ENCODE peak calls at places on chromosome X, in four cellular contexts. One of them, this sample, is unnamed. For H3K4me1, the result is how much of the 10 kb centered on the place peaks cover.

GRCh38 chrX:150348365-150348764 is 14.8 kb upstream of the MAMLD1 start:
- DNase-seq in right atrium auricular region: no peak
- DNase-seq in heart right ventricle: no peak
- DNase-seq in OCI-LY7: no peak
- DNase-seq in this sample: no peak

GRCh38 chrX:49862093-49862492 is 17.2 kb upstream of the USP27X start:
- DNase-seq in right atrium auricular region: no peak
- DNase-seq in heart right ventricle: no peak
- DNase-seq in OCI-LY7: no peak
- DNase-seq in this sample: no peak

GRCh38 chrX:53077207-53078197 is 4.7 kb upstream of the TSPYL2 start:
- DNase-seq in right atrium auricular region: no peak
- DNase-seq in heart right ventricle: no peak
- DNase-seq in OCI-LY7: no peak
- DNase-seq in this sample: no peak

GRCh38 chrX:130139474-130140201 is 26.0 kb downstream of the AIFM1 start:
- DNase-seq in right atrium auricular region: no peak
- DNase-seq in heart right ventricle: no peak
- DNase-seq in OCI-LY7: no peak
- DNase-seq in this sample: no peak

GRCh38 chrX:34813618-34814017 is 129.0 kb upstream of the FAM47B start:
- DNase-seq in right atrium auricular region: no peak
- DNase-seq in heart right ventricle: no peak
- DNase-seq in OCI-LY7: no peak
- DNase-seq in this sample: no peak

GRCh38 chrX:37776987-37777325 is 2.9 kb upstream of the CYBB start:
- DNase-seq in right atrium auricular region: no peak
- DNase-seq in heart right ventricle: no peak
- DNase-seq in OCI-LY7: no peak
- DNase-seq in this sample: no peak

GRCh38 chrX:30150196-30150895 is 65.0 kb upstream of the MAGEB2 start:
- DNase-seq in right atrium auricular region: no peak
- DNase-seq in heart right ventricle: no peak
- DNase-seq in OCI-LY7: no peak
- DNase-seq in this sample: no peak

GRCh38 chrX:72568406-72569092 is 4.1 kb downstream of the HDAC8 start:
- DNase-seq in right atrium auricular region: no peak
- DNase-seq in heart right ventricle: no peak
- DNase-seq in OCI-LY7: no peak
- DNase-seq in this sample: no peak

DNA sequence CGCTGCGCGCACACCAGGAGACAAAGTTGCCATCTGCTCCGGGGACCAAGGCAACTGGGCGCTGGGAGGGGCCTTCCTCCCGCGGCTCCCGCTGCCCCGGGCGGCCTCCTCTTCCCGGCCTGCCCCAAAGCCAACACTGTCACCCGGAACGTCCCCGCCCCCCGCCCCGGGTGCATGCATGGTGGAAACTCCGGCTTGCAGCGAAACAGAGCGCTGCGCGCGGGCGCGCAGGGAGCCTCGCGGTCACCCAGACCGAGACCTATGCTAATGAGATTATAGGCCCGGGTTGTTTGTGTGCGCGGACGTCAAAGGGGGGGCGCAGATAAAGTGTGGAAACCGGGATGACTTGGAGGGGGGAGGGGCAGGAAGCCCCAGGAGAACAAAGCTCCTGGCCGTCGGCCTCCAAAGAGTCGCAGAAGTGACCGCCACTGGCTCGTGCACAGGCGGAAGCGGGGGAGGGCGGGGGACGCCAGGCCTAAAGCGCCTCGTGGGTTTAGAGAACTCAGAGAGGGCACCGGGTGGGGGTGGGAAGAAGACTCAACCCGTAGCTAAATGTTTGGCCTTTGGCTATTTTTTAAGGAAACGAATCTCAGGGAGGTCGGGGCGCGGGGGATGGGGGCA is 88.8 kb downstream of the BCOR start:
- DNase-seq in right atrium auricular region: no peak
- DNase-seq in heart right ventricle: peak
- DNase-seq in OCI-LY7: no peak
- DNase-seq in this sample: no peak
- H3K4me1 ChIP-seq in right atrium auricular region: under half
- H3K4me1 ChIP-seq in heart right ventricle: under half
- H3K4me1 ChIP-seq in OCI-LY7: under half
- H3K4me1 ChIP-seq in this sample: under half

DNA sequence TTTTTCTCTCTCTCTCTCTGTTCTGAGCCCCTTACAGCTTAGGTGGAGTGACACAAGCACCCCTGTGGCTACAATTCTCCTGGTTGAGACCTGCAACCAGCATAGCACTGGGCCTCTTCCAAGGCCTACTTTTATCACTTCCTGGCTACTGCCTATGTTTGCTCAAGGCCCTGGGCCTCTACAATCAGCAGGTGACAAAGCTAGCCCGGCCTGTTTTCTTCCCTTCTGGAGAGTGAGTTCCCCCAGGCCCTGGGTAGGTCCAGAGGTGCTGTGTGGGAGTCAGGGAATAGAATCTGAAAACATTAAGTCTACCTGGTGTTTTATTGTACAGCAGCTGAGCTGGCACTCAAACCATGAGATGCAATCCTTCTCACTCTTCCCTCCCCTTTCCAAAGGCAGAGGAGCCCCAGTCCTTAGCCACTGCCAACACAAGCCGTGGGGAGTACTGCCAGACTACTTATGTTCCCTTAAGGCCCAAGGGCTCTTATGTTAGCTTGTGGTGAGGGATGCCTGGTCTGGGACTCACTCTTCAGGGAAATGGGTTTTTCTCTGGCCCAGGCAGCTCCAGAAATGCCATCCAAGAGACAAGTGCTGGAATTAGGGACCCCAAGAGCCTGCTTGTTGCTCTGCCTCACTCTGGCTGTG is 23.8 kb upstream of the MAGEC3 start:
- DNase-seq in right atrium auricular region: no peak
- DNase-seq in heart right ventricle: no peak
- DNase-seq in OCI-LY7: no peak
- DNase-seq in this sample: no peak
- H3K4me3 ChIP-seq in right atrium auricular region: no peak
- H3K4me3 ChIP-seq in heart right ventricle: no peak
- H3K4me3 ChIP-seq in OCI-LY7: no peak
- H3K4me3 ChIP-seq in this sample: no peak

GRCh38 chrX:45799576-45799975 is 598.9 kb upstream of the DIPK2B start:
- DNase-seq in right atrium auricular region: no peak
- DNase-seq in heart right ventricle: no peak
- DNase-seq in OCI-LY7: no peak
- DNase-seq in this sample: no peak

GRCh38 chrX:45794995-45795337 is 594.3 kb upstream of the DIPK2B start:
- DNase-seq in right atrium auricular region: no peak
- DNase-seq in heart right ventricle: no peak
- DNase-seq in OCI-LY7: no peak
- DNase-seq in this sample: no peak

GRCh38 chrX:45788941-45789348 is 588.3 kb upstream of the DIPK2B start:
- DNase-seq in right atrium auricular region: peak
- DNase-seq in heart right ventricle: peak
- DNase-seq in OCI-LY7: no peak
- DNase-seq in this sample: no peak

GRCh38 chrX:45795546-45795945 is 594.9 kb upstream of the DIPK2B start:
- DNase-seq in right atrium auricular region: no peak
- DNase-seq in heart right ventricle: no peak
- DNase-seq in OCI-LY7: no peak
- DNase-seq in this sample: no peak

GRCh38 chrX:45794323-45794994 is 593.8 kb upstream of the DIPK2B start:
- DNase-seq in right atrium auricular region: no peak
- DNase-seq in heart right ventricle: no peak
- DNase-seq in OCI-LY7: no peak
- DNase-seq in this sample: no peak
- H3K4me1 ChIP-seq in right atrium auricular region: under half
- H3K4me1 ChIP-seq in heart right ventricle: under half
- H3K4me1 ChIP-seq in OCI-LY7: under half
- H3K4me1 ChIP-seq in this sample: under half

DNA sequence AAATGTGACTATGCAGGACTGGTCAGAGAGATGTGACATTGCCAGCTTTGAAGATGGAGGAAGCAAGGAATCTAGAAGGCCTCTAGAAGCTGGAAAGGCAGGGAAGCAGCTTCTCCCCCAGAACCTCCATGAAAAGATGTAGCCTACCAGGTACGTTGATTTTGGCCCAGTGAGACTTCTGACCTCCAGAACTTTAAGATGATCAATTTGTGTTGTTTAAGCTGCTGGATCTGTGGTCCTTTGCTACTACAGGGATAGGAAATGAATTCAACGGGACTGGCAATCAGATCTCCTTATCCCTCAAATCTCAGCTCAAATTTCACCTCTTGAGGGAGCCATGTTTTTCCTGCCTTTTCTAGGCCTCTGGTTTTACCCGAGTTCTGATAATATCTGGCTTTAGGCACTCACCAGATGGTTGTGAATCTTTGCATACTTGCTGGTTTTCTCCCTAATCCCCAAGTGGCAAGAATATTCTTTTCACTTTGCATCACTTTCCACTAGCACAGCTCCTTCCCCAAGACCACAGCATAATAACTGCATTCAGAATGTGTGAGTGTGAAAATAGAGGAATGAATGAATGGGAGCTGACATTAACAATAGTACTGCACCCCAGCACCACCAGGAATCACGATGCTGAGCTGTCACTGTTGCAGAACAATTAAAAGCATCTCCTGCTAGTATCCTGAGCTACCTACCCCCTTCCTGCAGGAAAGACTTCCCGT is 25.5 kb upstream of the TMSB4X start:
- DNase-seq in right atrium auricular region: no peak
- DNase-seq in heart right ventricle: no peak
- DNase-seq in OCI-LY7: no peak
- DNase-seq in this sample: no peak
- H3K4me3 ChIP-seq in right atrium auricular region: no peak
- H3K4me3 ChIP-seq in heart right ventricle: no peak
- H3K4me3 ChIP-seq in OCI-LY7: no peak
- H3K4me3 ChIP-seq in this sample: peak

DNA sequence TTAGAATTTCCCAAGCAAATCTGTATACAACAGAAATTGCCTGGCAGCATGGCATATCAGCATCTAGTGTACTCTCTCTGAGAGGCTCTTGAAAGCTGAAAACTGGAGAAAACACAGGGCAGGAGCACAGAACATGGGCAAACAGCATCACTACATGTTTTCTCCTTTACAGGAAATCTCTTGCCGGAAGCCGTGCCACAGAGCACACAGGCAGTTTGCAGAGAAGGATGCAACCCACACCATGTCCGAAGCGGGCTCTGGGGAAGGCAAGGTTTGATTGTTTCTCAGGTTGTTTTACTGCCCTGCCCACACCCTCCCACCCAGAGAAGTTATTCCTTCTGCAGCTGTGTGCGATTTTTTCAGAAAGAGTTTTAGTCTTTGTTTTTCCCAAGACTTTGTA is 41.1 kb upstream of the FAM9C start:
- DNase-seq in right atrium auricular region: no peak
- DNase-seq in heart right ventricle: no peak
- DNase-seq in OCI-LY7: peak
- DNase-seq in this sample: peak
- H3K4me1 ChIP-seq in right atrium auricular region: under half
- H3K4me1 ChIP-seq in heart right ventricle: under half
- H3K4me1 ChIP-seq in OCI-LY7: half or more
- H3K4me1 ChIP-seq in this sample: half or more

GRCh38 chrX:70476934-70477733 is 32.5 kb downstream of the DLG3 start:
- DNase-seq in right atrium auricular region: no peak
- DNase-seq in heart right ventricle: no peak
- DNase-seq in OCI-LY7: no peak
- DNase-seq in this sample: no peak
- H3K4me3 ChIP-seq in right atrium auricular region: no peak
- H3K4me3 ChIP-seq in heart right ventricle: no peak
- H3K4me3 ChIP-seq in OCI-LY7: no peak
- H3K4me3 ChIP-seq in this sample: no peak

DNA sequence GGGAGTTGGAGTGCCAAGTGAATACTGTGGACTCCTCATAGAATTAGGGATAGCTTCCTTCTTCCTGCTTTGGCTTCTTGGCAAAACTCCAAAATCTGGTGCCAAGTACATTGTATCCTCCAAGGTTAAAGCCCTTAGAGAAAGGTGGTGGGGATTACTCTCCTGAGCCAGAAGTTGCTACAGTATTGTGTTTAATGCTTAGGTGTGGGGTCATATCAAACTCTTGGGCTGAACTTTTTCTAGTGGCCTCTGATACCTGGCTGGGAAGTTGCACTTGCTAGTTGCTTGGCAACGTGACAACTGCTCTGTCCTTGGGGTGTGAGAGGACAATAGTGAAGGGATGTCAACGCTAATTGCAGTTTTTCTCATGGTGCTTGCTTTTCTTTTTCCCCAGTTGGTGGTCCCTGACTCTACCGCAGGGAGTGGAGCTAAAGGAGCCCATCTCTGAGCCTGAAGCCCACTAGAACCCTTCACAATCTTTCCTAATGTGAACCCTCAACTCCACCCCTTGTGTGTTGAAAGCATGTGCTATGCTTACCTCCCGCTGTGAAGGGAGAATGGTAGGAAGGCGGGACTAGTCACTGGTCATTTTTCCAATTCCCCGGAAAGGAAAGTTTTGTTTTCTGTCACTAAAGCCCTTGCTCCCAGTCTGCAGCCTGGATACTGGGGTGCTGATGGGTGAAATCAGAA is 35.5 kb downstream of the DLG3 start:
- DNase-seq in right atrium auricular region: no peak
- DNase-seq in heart right ventricle: peak
- DNase-seq in OCI-LY7: no peak
- DNase-seq in this sample: no peak
- H3K4me1 ChIP-seq in right atrium auricular region: under half
- H3K4me1 ChIP-seq in heart right ventricle: under half
- H3K4me1 ChIP-seq in OCI-LY7: under half
- H3K4me1 ChIP-seq in this sample: under half

GRCh38 chrX:13053171-13053570 is 8.8 kb upstream of the FAM9C start:
- DNase-seq in right atrium auricular region: no peak
- DNase-seq in heart right ventricle: no peak
- DNase-seq in OCI-LY7: no peak
- DNase-seq in this sample: no peak

GRCh38 chrX:13050151-13050550 is 5.7 kb upstream of the FAM9C start:
- DNase-seq in right atrium auricular region: no peak
- DNase-seq in heart right ventricle: no peak
- DNase-seq in OCI-LY7: no peak
- DNase-seq in this sample: no peak

GRCh38 chrX:13048265-13048664 is 3.8 kb upstream of the FAM9C start:
- DNase-seq in right atrium auricular region: no peak
- DNase-seq in heart right ventricle: no peak
- DNase-seq in OCI-LY7: no peak
- DNase-seq in this sample: no peak

GRCh38 chrX:13051529-13052172 is 7.2 kb upstream of the FAM9C start:
- DNase-seq in right atrium auricular region: no peak
- DNase-seq in heart right ventricle: peak
- DNase-seq in OCI-LY7: peak
- DNase-seq in this sample: no peak

DNA sequence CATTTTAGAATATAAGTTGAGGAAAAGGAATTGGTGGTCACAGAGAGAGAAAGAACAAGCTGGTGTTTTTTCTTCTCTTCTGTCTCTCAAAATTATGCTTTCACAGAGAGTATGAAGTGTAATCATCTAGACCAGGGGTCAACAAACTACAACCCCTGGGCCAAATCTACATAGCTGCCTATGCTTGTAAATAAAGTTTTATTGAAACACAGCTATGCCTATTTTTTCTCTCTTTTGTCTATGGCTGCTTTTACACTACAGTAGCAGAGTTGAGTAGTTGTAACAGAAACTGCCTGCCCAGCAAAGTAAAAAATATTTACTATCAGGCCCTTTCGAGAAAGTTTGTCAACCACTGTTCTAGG is 6.7 kb upstream of the FAM9C start:
- DNase-seq in right atrium auricular region: no peak
- DNase-seq in heart right ventricle: no peak
- DNase-seq in OCI-LY7: no peak
- DNase-seq in this sample: no peak
- H3K4me3 ChIP-seq in right atrium auricular region: no peak
- H3K4me3 ChIP-seq in heart right ventricle: no peak
- H3K4me3 ChIP-seq in OCI-LY7: no peak
- H3K4me3 ChIP-seq in this sample: no peak

GRCh38 chrX:66042307-66043077 is 2.6 kb upstream of the VSIG4 start:
- DNase-seq in right atrium auricular region: no peak
- DNase-seq in heart right ventricle: no peak
- DNase-seq in OCI-LY7: no peak
- DNase-seq in this sample: no peak
- H3K4me1 ChIP-seq in right atrium auricular region: under half
- H3K4me1 ChIP-seq in heart right ventricle: under half
- H3K4me1 ChIP-seq in OCI-LY7: under half
- H3K4me1 ChIP-seq in this sample: under half

This sample was measured in CD8-positive, alpha-beta memory T cell.